ENCODE peak calls at places on chromosomes 1 and 21, in four cellular contexts. U is NCI-H1105 treated with DMSO at 0.1 percent for 48 hours; H is stimulated activated CD4-positive, alpha-beta T cell treated with anti-CD3 and anti-CD28 coated beads, Interleukin-2, amount 100 ng/mL, for 48 hours; A is SIG-M5. Q is an unnamed sample.

GRCh38 chr1:14909920-14910466 is 243.6 kb upstream of the TMEM51 start:
- DNase-seq in U (no peak), H (no peak), A (no peak), Q (no peak)

GRCh38 chr1:113297749-113298148 is 92.6 kb upstream of the MAGI3 start:
- DNase-seq in U (no peak), H (no peak), A (no peak), Q (no peak)

GRCh38 chr1:68213843-68214242 is 18.5 kb downstream of the WLS start:
- DNase-seq in U (peak), H (no peak), A (no peak), Q (no peak)

GRCh38 chr1:222064388-222065201 is 322.7 kb upstream of the DUSP10 start:
- DNase-seq in U (no peak), H (no peak), A (no peak), Q (no peak)

GRCh38 chr1:174872615-174873058 is 127.1 kb upstream of the CACYBP start:
- DNase-seq in U (no peak), H (no peak), A (no peak), Q (no peak)

GRCh38 chr1:215082532-215083407 is at the start of gene KCNK2:
- DNase-seq in U (peak), H (no peak), A (no peak), Q (no peak)

GRCh38 chr21:44927587-44928461 is 7.1 kb upstream of the ITGB2 start:
- DNase-seq in U (no peak), H (peak), A (peak), Q (no peak)

GRCh38 chr21:44858791-44859190 is 14.7 kb downstream of the PTTG1IP start:
- DNase-seq in U (no peak), H (no peak), A (no peak), Q (no peak)

GRCh38 chr21:15062566-15062965 is 2.2 kb downstream of the NRIP1 start:
- DNase-seq in U (peak), H (no peak), A (no peak), Q (no peak)

GRCh38 chr1:201186212-201186611 is 4.4 kb upstream of the IGFN1 start:
- DNase-seq in U (no peak), H (no peak), A (no peak), Q (no peak)

GRCh38 chr1:37622131-37622530 is 12.6 kb downstream of the RSPO1 start:
- DNase-seq in U (no peak), H (no peak), A (no peak), Q (no peak)

GRCh38 chr1:221777434-221778072 is 35.7 kb upstream of the DUSP10 start:
- DNase-seq in U (no peak), H (no peak), A (peak), Q (no peak)

GRCh38 chr1:176880954-176881595 is 283.4 kb downstream of the ASTN1 start:
- DNase-seq in U (peak), H (peak), A (no peak), Q (peak)

GRCh38 chr1:119374208-119374877 is 5.8 kb downstream of the HAO2 start:
- DNase-seq in U (no peak), H (no peak), A (no peak), Q (no peak)

GRCh38 chr1:235649722-235650163 is at the start of gene GNG4:
- DNase-seq in U (peak), H (no peak), A (no peak), Q (no peak)

GRCh38 chr1:37035828-37036666 is 1.7 kb upstream of the GRIK3 start:
- DNase-seq in U (no peak), H (no peak), A (no peak), Q (no peak)

GRCh38 chr1:229889031-229889517 is 178.0 kb upstream of the GALNT2 start:
- DNase-seq in U (no peak), H (no peak), A (no peak), Q (no peak)

GRCh38 chr1:91503975-91504530 is 3.4 kb downstream of the CDC7 start:
- DNase-seq in U (no peak), H (no peak), A (no peak), Q (no peak)

GRCh38 chr1:17873007-17873675 is 118.0 kb downstream of the ACTL8 start:
- DNase-seq in U (no peak), H (no peak), A (no peak), Q (no peak)

GRCh38 chr21:45316871-45317400 is 29.2 kb upstream of the POFUT2 start:
- DNase-seq in U (no peak), H (no peak), A (no peak), Q (no peak)

GRCh38 chr1:7553042-7553690 is 217.9 kb upstream of the VAMP3 start:
- DNase-seq in U (no peak), H (no peak), A (no peak), Q (no peak)

GRCh38 chr1:9235123-9235513 is 544 bp downstream of the H6PD start:
- DNase-seq in U (peak), H (no peak), A (no peak), Q (no peak)